ENCODE peak calls at places on chromosomes 2 and 18, in six cellular contexts. One of them, this sample, is unnamed.

GRCh38 chr2:241344925-241345651 is 11.0 kb upstream of the FARP2 start:
- DNase-seq in tibial artery: no peak
- DNase-seq in RKO: no peak
- DNase-seq in AG08395: no peak
- DNase-seq in NCI-H2029 treated with DMSO at 0.1 percent for 48 hours: no peak
- DNase-seq in posterior cingulate gyrus: no peak
- DNase-seq in this sample: no peak

GRCh38 chr2:98269274-98269673 is 77.0 kb upstream of the CNGA3 start:
- DNase-seq in tibial artery: no peak
- DNase-seq in RKO: peak; percentile 70
- DNase-seq in AG08395: peak; percentile 71
- DNase-seq in NCI-H2029 treated with DMSO at 0.1 percent for 48 hours: peak; percentile 24
- DNase-seq in posterior cingulate gyrus: no peak
- DNase-seq in this sample: peak; percentile 28

GRCh38 chr2:178579006-178579405 is 98.7 kb downstream of the PLEKHA3 start:
- DNase-seq in tibial artery: no peak
- DNase-seq in RKO: no peak
- DNase-seq in AG08395: peak; percentile 14
- DNase-seq in NCI-H2029 treated with DMSO at 0.1 percent for 48 hours: no peak
- DNase-seq in posterior cingulate gyrus: no peak
- DNase-seq in this sample: no peak

GRCh38 chr2:69652206-69652605 is 8.7 kb upstream of the AAK1 start:
- DNase-seq in tibial artery: no peak
- DNase-seq in RKO: peak; percentile 93
- DNase-seq in AG08395: peak; percentile 81
- DNase-seq in NCI-H2029 treated with DMSO at 0.1 percent for 48 hours: no peak
- DNase-seq in posterior cingulate gyrus: no peak
- DNase-seq in this sample: peak; percentile 48

GRCh38 chr2:170932948-170933347 is 3.9 kb downstream of the GORASP2 start:
- DNase-seq in tibial artery: no peak
- DNase-seq in RKO: no peak
- DNase-seq in AG08395: no peak
- DNase-seq in NCI-H2029 treated with DMSO at 0.1 percent for 48 hours: no peak
- DNase-seq in posterior cingulate gyrus: no peak
- DNase-seq in this sample: no peak

GRCh38 chr2:176779917-176780316 is 432.7 kb upstream of the HNRNPA3 start:
- DNase-seq in tibial artery: no peak
- DNase-seq in RKO: no peak
- DNase-seq in AG08395: no peak
- DNase-seq in NCI-H2029 treated with DMSO at 0.1 percent for 48 hours: no peak
- DNase-seq in posterior cingulate gyrus: no peak
- DNase-seq in this sample: no peak

GRCh38 chr2:35960596-35960995 is 395.0 kb upstream of the CRIM1 start:
- DNase-seq in tibial artery: no peak
- DNase-seq in RKO: no peak
- DNase-seq in AG08395: no peak
- DNase-seq in NCI-H2029 treated with DMSO at 0.1 percent for 48 hours: no peak
- DNase-seq in posterior cingulate gyrus: no peak
- DNase-seq in this sample: no peak

GRCh38 chr18:23547806-23548205 is 38.5 kb downstream of the NPC1 start:
- DNase-seq in tibial artery: no peak
- DNase-seq in RKO: no peak
- DNase-seq in AG08395: peak; percentile 69
- DNase-seq in NCI-H2029 treated with DMSO at 0.1 percent for 48 hours: no peak
- DNase-seq in posterior cingulate gyrus: no peak
- DNase-seq in this sample: no peak

GRCh38 chr2:221060335-221060734 is 511.8 kb downstream of the EPHA4 start:
- DNase-seq in tibial artery: no peak
- DNase-seq in RKO: no peak
- DNase-seq in AG08395: no peak
- DNase-seq in NCI-H2029 treated with DMSO at 0.1 percent for 48 hours: no peak
- DNase-seq in posterior cingulate gyrus: no peak
- DNase-seq in this sample: no peak

GRCh38 chr18:54672846-54673475 is 81.9 kb downstream of the DYNAP start:
- DNase-seq in tibial artery: no peak
- DNase-seq in RKO: no peak
- DNase-seq in AG08395: no peak
- DNase-seq in NCI-H2029 treated with DMSO at 0.1 percent for 48 hours: no peak
- DNase-seq in posterior cingulate gyrus: no peak
- DNase-seq in this sample: no peak

GRCh38 chr18:76565238-76566173 is 70.5 kb upstream of the ZNF516 start:
- DNase-seq in tibial artery: peak; percentile 83
- DNase-seq in RKO: peak; percentile 84
- DNase-seq in AG08395: peak; percentile 93
- DNase-seq in NCI-H2029 treated with DMSO at 0.1 percent for 48 hours: no peak
- DNase-seq in posterior cingulate gyrus: no peak
- DNase-seq in this sample: peak; percentile 58

GRCh38 chr18:23662309-23663263 is at the start of gene ANKRD29:
- DNase-seq in tibial artery: no peak
- DNase-seq in RKO: no peak
- DNase-seq in AG08395: peak; percentile 57
- DNase-seq in NCI-H2029 treated with DMSO at 0.1 percent for 48 hours: no peak
- DNase-seq in posterior cingulate gyrus: peak; percentile 17
- DNase-seq in this sample: no peak

This sample was measured in LNCaP clone FGC.